ENCODE peak calls at places on chromosome 13, in four cellular contexts. D, B, R and C are unnamed samples.
A peak's percentile ranks its signal among the peaks of the same experiment; 100 is the strongest.

GRCh38 chr13:26971990-26972888 is 199.4 kb downstream of the USP12 start:
- DNase-seq in D (no peak), B (no peak), R (peak; percentile 25), C (no peak)

GRCh38 chr13:102555914-102556553 is 40.8 kb upstream of the TPP2 start:
- DNase-seq in D (no peak), B (no peak), R (peak; percentile 56), C (peak; percentile 26)

GRCh38 chr13:28628250-28628649 is 30.7 kb upstream of the POMP start:
- DNase-seq in D (no peak), B (no peak), R (no peak), C (no peak)

GRCh38 chr13:40061466-40062450 is 406.3 kb downstream of the COG6 start:
- DNase-seq in D (no peak), B (no peak), R (no peak), C (no peak)

GRCh38 chr13:75495938-75496337 is 14.0 kb upstream of the TBC1D4 start:
- DNase-seq in D (no peak), B (no peak), R (peak; percentile 49), C (no peak)

GRCh38 chr13:94710881-94711560 is 1.3 kb downstream of the SOX21 start:
- DNase-seq in D (no peak), B (peak; percentile 68), R (no peak), C (peak; percentile 69)

GRCh38 chr13:33797622-33798021 is 20.3 kb upstream of the RFC3 start:
- DNase-seq in D (no peak), B (no peak), R (peak; percentile 36), C (no peak)

GRCh38 chr13:19597523-19597922 is 35.9 kb upstream of the MPHOSPH8 start:
- DNase-seq in D (no peak), B (no peak), R (peak; percentile 68), C (no peak)

GRCh38 chr13:61774903-61775302 is 359.3 kb upstream of the PCDH20 start:
- DNase-seq in D (no peak), B (no peak), R (no peak), C (no peak)

GRCh38 chr13:42333613-42334328 is 61.8 kb downstream of the AKAP11 start:
- DNase-seq in D (no peak), B (no peak), R (peak; percentile 71), C (peak; percentile 49)

GRCh38 chr13:48680756-48681392 is 27.1 kb downstream of the CYSLTR2 start:
- DNase-seq in D (no peak), B (no peak), R (no peak), C (no peak)

GRCh38 chr13:111902726-111903125 is 164.2 kb upstream of the SOX1 start:
- DNase-seq in D (no peak), B (no peak), R (no peak), C (no peak)

GRCh38 chr13:44305845-44306244 is 67.8 kb upstream of the SERP2 start:
- DNase-seq in D (no peak), B (no peak), R (peak; percentile 50), C (no peak)

GRCh38 chr13:99119686-99120085 is 81.0 kb upstream of the UBAC2 start:
- DNase-seq in D (no peak), B (no peak), R (no peak), C (no peak)

GRCh38 chr13:23020246-23020843 is 160.4 kb upstream of the SGCG start:
- DNase-seq in D (peak; percentile 24), B (no peak), R (peak; percentile 67), C (peak; percentile 48)
- TF ChIP-seq CTCF in D (peak; percentile 66), B (peak; percentile 68), R (peak; percentile 94), C (peak; percentile 65)

GRCh38 chr13:91647361-91647970 is 249.0 kb downstream of the GPC5 start:
- DNase-seq in D (peak; percentile 14), B (peak; percentile 46), R (peak; percentile 81), C (peak; percentile 6)
- TF ChIP-seq CTCF in D (peak; percentile 5), B (no peak), R (peak; percentile 50), C (peak; percentile 62)

DNA sequence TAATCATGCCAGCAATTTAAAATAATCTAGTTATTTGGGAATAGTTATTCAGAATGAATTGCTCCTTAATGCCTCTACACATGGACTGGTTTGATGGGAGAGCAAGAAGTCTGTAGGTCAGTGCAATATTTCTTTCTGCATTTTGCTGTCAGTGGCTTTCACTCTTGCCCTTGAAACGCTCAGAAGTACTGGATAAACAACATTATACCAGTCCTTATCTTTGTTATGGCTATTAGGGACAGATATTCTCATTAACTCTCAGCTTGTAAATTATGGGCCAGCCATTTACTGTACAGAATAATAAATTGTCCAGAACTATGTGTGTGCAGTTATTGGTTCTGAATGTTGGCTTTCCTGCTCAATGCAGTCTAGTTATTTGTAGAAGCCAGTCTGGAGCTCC is 224.4 kb downstream of the OXGR1 start:
- DNase-seq in D (no peak), B (no peak), R (no peak), C (no peak)
- TF ChIP-seq CTCF in D (no peak), B (no peak), R (no peak), C (no peak)

GRCh38 chr13:59343993-59344780 is 819.5 kb downstream of the DIAPH3 start:
- DNase-seq in D (no peak), B (no peak), R (no peak), C (no peak)
- TF ChIP-seq CTCF in D (no peak), B (no peak), R (no peak), C (no peak)

GRCh38 chr13:58979851-58980250 is 1183.9 kb downstream of the DIAPH3 start:
- DNase-seq in D (no peak), B (no peak), R (no peak), C (no peak)

DNA sequence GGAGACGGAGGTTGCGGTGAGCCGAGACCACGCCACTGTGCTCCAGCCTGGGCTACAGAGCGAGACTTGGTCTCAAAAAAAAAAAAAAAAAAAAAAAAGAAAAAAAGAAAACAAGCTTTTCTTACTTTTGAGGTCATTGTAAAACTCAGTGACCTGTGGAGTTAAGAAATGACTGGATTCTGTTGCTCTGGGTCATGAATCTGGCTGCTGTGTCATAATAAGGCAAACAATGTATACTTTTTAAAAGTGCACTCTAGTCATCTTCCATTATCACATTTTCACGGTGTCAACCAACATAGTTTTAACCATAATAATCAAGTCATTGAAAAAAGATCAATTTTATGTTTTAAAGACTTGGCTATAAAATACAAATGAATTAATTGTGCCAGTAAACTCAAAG is 1186.6 kb downstream of the DIAPH3 start:
- DNase-seq in D (no peak), B (no peak), R (no peak), C (no peak)
- TF ChIP-seq CTCF in D (no peak), B (no peak), R (no peak), C (no peak)

GRCh38 chr13:65932013-65932412 is 1298.1 kb downstream of the PCDH9 start:
- DNase-seq in D (no peak), B (no peak), R (no peak), C (no peak)

GRCh38 chr13:65929436-65929835 is 1300.7 kb downstream of the PCDH9 start:
- DNase-seq in D (no peak), B (no peak), R (no peak), C (no peak)

GRCh38 chr13:65921933-65922332 is 1308.2 kb downstream of the PCDH9 start:
- DNase-seq in D (no peak), B (no peak), R (peak; percentile 34), C (no peak)

GRCh38 chr13:65932587-65933239 is 1297.4 kb downstream of the PCDH9 start:
- DNase-seq in D (no peak), B (no peak), R (no peak), C (no peak)

GRCh38 chr13:65926750-65927171 is 1303.4 kb downstream of the PCDH9 start:
- DNase-seq in D (peak; percentile 11), B (peak; percentile 60), R (no peak), C (no peak)
- TF ChIP-seq CTCF in D (no peak), B (peak; percentile 31), R (peak; percentile 35), C (no peak)

GRCh38 chr13:90605690-90606089 is 741.8 kb upstream of the MIR17HG start:
- DNase-seq in D (no peak), B (no peak), R (no peak), C (no peak)
- TF ChIP-seq CTCF in D (no peak), B (no peak), R (no peak), C (no peak)

GRCh38 chr13:57138988-57139387 is 1.7 kb upstream of the PRR20A start:
- DNase-seq in D (no peak), B (no peak), R (no peak), C (no peak)

GRCh38 chr13:57137631-57138030 is 3.1 kb upstream of the PRR20A start:
- DNase-seq in D (no peak), B (no peak), R (no peak), C (no peak)

DNA sequence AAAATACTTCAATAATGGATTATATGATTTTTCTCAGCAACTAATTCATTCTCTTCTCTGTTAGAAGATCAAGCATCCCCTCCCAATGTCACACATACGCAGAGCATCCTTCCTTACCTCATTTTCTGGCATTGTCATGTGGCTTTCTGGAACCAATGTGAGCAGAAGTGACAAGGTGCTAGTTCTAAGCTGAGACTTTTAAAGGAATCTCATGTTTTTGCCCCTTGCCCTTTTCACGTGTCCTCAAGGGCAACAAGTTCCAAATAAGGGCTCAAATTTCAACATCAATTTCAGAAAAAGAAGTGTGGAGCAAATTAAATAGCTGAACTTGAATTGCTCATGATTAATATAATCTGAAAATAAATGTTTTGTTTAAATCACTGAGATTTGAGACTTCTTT is 4.6 kb upstream of the PRR20A start:
- DNase-seq in D (no peak), B (no peak), R (no peak), C (no peak)
- TF ChIP-seq CTCF in D (no peak), B (no peak), R (no peak), C (no peak)

GRCh38 chr13:113654175-113654560 is 3.8 kb downstream of the ATP4B start:
- DNase-seq in D (no peak), B (peak; percentile 26), R (no peak), C (no peak)

GRCh38 chr13:113650731-113651148 is 7.3 kb downstream of the ATP4B start:
- DNase-seq in D (no peak), B (peak; percentile 39), R (no peak), C (no peak)

GRCh38 chr13:113653264-113654174 is 4.5 kb downstream of the ATP4B start:
- DNase-seq in D (no peak), B (peak; percentile 64), R (no peak), C (no peak)

GRCh38 chr13:113651511-113652403 is 6.2 kb downstream of the ATP4B start:
- DNase-seq in D (no peak), B (peak; percentile 70), R (no peak), C (no peak)

GRCh38 chr13:113652404-113653263 is 5.4 kb downstream of the ATP4B start:
- DNase-seq in D (no peak), B (peak; percentile 56), R (no peak), C (no peak)
- TF ChIP-seq CTCF in D (no peak), B (no peak), R (no peak), C (no peak)

GRCh38 chr13:46962286-46962941 is 65.6 kb upstream of the HTR2A start:
- DNase-seq in D (no peak), B (no peak), R (peak; percentile 31), C (peak; percentile 36)
- TF ChIP-seq CTCF in D (no peak), B (no peak), R (peak; percentile 36), C (peak; percentile 49)